ENCODE peak calls at places on chromosomes 1 and 21, in ten cellular contexts. G, W, H, V, E, P, L, N, F and D are unnamed samples.

GRCh38 chr1:18385239-18385790 is 95.4 kb upstream of the KLHDC7A start:
- DNase-seq in G (peak), E (no peak), F (no peak), W (no peak), H (no peak), N (no peak), V (peak), L (no peak), P (peak), D (no peak)

GRCh38 chr1:91624331-91624730 is 123.7 kb downstream of the CDC7 start:
- DNase-seq in P (no peak), N (no peak), V (no peak), W (no peak), F (no peak), L (no peak), H (no peak), G (no peak), E (no peak), D (no peak)

GRCh38 chr1:204307334-204307883 is 52.3 kb downstream of the PLEKHA6 start:
- DNase-seq in G (peak), E (no peak), H (no peak), P (peak), W (no peak), F (no peak), N (no peak), V (peak), L (peak), D (no peak)

GRCh38 chr1:78040484-78041089 is 5.2 kb upstream of the GIPC2 start:
- DNase-seq in P (no peak), W (no peak), E (no peak), G (no peak), N (no peak), L (no peak), V (no peak), H (no peak), F (no peak), D (no peak)

GRCh38 chr1:151221616-151222015 is 23.3 kb downstream of the PIP5K1A start:
- DNase-seq in F (no peak), G (no peak), N (no peak), V (no peak), W (no peak), L (no peak), P (no peak), E (no peak), H (no peak), D (no peak)

GRCh38 chr1:182453619-182454018 is 3.7 kb downstream of the RGSL1 start:
- DNase-seq in W (no peak), E (no peak), V (no peak), L (peak), P (no peak), F (no peak), N (no peak), G (no peak), H (no peak), D (no peak)

GRCh38 chr1:68057050-68057449 is 6.6 kb upstream of the DIRAS3 start:
- DNase-seq in F (no peak), E (no peak), N (no peak), P (no peak), G (no peak), V (no peak), L (no peak), H (no peak), W (no peak), D (no peak)

GRCh38 chr1:35640380-35641232 is 720 bp downstream of the PSMB2 start:
- DNase-seq in L (peak), F (no peak), G (no peak), V (no peak), H (no peak), E (no peak), W (no peak), P (no peak), N (no peak), D (no peak)

GRCh38 chr1:247332901-247333361 is 1.3 kb upstream of the ZNF496 start:
- DNase-seq in L (peak), F (no peak), W (no peak), H (no peak), P (peak), V (peak), G (peak), E (no peak), N (peak), D (peak)

GRCh38 chr1:156498447-156499193 is 2.0 kb downstream of the MEF2D start:
- DNase-seq in W (no peak), G (peak), P (no peak), V (no peak), E (peak), N (peak), F (no peak), H (no peak), L (peak), D (peak)

GRCh38 chr21:32257952-32258785 is 20.7 kb downstream of the MIS18A start:
- DNase-seq in P (peak), W (no peak), G (peak), H (no peak), V (peak), N (no peak), E (peak), F (peak), L (peak), D (peak)

GRCh38 chr1:90605070-90605469 is 112.0 kb downstream of the BARHL2 start:
- DNase-seq in E (no peak), G (no peak), P (no peak), L (no peak), N (no peak), V (no peak), H (no peak), W (no peak), F (no peak), D (no peak)

GRCh38 chr1:247243738-247244137 is 12.1 kb upstream of the VN1R5 start:
- DNase-seq in V (no peak), P (no peak), L (no peak), N (no peak), E (no peak), F (no peak), W (no peak), G (no peak), H (no peak), D (no peak)

GRCh38 chr1:210568631-210569030 is 239.9 kb downstream of the HHAT start:
- DNase-seq in V (no peak), F (no peak), P (no peak), L (no peak), W (no peak), E (no peak), N (no peak), G (no peak), H (no peak), D (no peak)

GRCh38 chr1:71592646-71593274 is 511.9 kb upstream of the ZRANB2 start:
- DNase-seq in V (no peak), F (no peak), L (no peak), H (no peak), W (no peak), N (no peak), G (no peak), P (no peak), E (no peak), D (no peak)

DNA sequence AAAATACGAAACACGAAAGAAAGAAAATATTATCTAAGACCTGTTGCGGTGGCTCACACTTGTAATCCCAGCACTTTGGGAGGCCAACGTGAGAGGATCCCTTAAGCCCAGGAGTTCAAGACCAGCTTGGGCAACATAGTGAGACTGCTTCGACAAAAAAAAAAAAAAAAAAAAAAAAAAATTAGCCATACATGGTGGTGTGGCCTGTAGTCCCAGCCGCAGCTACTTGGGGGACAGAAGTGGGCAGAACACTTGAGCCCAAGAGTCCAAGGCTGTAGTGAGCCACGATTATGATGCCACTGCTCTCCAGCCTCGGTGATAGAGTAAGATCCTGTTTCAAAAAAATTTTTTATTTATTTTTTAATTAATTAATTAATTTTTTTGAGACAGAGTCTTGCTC is 1.5 kb upstream of the RAB13 start:
- DNase-seq in V (no peak), G (no peak), W (no peak), E (no peak), F (no peak), N (peak), P (no peak), H (no peak), L (no peak), D (no peak)
- H3K4me3 ChIP-seq in V (no peak), G (no peak), W (no peak), E (peak), F (no peak), N (no peak), P (no peak), H (no peak), L (no peak), D (no peak)

GRCh38 chr1:39958801-39959200 is 3.9 kb downstream of the MFSD2A start:
- DNase-seq in N (no peak), L (no peak), F (no peak), E (no peak), H (no peak), V (no peak), W (no peak), G (no peak), P (no peak), D (no peak)

GRCh38 chr1:39962450-39962825 is 7.5 kb downstream of the MFSD2A start:
- DNase-seq in G (no peak), V (no peak), N (no peak), P (no peak), F (no peak), E (no peak), H (no peak), L (no peak), W (no peak), D (no peak)

GRCh38 chr1:39959651-39960333 is 4.8 kb downstream of the MFSD2A start:
- DNase-seq in N (no peak), V (no peak), W (no peak), E (no peak), P (no peak), G (no peak), F (no peak), L (no peak), H (no peak), D (no peak)

GRCh38 chr1:39957299-39958020 is 2.5 kb downstream of the MFSD2A start:
- DNase-seq in V (peak), H (no peak), L (peak), G (no peak), F (no peak), E (no peak), W (no peak), P (no peak), N (no peak), D (no peak)

DNA sequence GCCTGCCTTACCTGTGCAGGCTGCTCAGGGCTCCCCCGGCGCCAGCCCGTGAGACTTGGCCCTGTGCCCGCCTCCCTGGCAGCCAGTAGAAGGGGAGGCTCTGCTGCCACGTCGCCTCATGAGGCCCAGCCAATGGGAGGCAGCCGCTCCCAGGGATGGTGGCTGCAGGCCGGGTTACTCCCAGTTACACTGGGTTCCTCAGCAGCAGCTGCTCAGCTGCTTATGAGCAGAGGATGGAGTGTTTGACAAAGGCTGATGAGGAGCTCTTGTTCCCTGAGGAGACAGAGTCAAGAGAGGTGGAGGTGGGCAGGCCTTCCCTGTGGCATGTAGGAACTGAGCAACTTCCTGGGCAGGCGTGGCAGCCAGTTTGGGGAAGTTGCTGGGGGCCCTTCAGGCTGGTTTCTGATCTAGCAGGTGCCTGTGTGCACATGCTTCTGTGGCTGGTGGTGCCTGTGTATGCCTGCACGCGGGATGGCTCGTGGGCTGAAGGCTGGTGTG is 5.6 kb downstream of the MFSD2A start:
- DNase-seq in W (no peak), V (no peak), G (no peak), P (no peak), F (no peak), H (no peak), N (peak), L (no peak), E (peak), D (peak)
- H3K4me3 ChIP-seq in W (no peak), V (no peak), G (no peak), P (no peak), F (no peak), H (no peak), N (no peak), L (no peak), E (peak), D (no peak)

DNA sequence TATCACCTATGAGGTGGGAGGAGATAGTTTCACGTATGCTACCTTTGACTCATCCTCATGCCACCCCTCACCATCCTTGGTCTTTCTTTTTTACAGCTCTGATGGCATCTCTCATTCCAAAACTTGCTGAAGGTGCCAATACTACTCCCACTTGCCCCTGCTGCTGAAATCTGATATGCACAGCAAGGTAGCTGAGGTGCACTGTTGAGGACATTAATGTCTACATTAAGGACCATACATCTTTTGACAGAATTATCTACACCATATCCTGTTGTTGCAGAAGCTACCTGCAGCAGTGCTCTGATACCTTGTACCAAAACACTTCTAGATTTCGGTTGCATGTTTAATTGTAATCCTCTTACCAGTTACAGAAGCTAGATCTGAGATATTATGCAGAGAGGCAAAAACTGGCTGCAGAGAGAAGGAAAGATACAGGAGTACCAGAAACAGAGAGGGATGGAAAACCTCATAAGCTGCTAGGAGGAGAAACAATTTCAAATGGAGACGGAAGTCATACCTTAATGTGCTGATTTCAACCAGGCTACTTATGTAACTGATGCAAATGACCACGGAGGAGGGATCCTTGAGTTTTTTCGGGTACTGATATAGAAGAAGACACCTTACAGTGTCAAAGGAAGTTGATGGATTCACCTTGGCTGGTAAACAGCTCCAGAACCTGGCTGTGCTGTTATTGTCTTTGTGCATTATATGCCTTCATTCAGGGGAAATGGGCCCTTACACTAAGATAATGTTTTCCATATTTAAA is 19.3 kb upstream of the PTPRC start:
- DNase-seq in G (no peak), L (no peak), H (no peak), F (no peak), W (no peak), V (no peak), E (no peak), P (no peak), N (no peak), D (no peak)
- H3K4me3 ChIP-seq in G (no peak), L (no peak), H (peak), F (no peak), W (no peak), V (no peak), E (no peak), P (no peak), N (no peak), D (no peak)

GRCh38 chr1:5009376-5010065 is 355.1 kb downstream of the AJAP1 start:
- DNase-seq in W (peak), F (no peak), H (no peak), V (no peak), N (no peak), E (no peak), P (no peak), L (no peak), G (no peak), D (no peak)

GRCh38 chr1:5010236-5010635 is 355.8 kb downstream of the AJAP1 start:
- DNase-seq in P (no peak), F (no peak), H (no peak), G (no peak), E (no peak), L (no peak), W (peak), V (no peak), N (no peak), D (no peak)

GRCh38 chr1:5005171-5005570 is 350.8 kb downstream of the AJAP1 start:
- DNase-seq in W (peak), H (no peak), E (no peak), N (no peak), G (no peak), P (no peak), V (no peak), L (no peak), F (no peak), D (no peak)

GRCh38 chr1:5010656-5011055 is 356.2 kb downstream of the AJAP1 start:
- DNase-seq in V (no peak), E (no peak), H (no peak), W (peak), G (no peak), N (no peak), L (no peak), P (no peak), F (no peak), D (no peak)
- H3K4me3 ChIP-seq in V (no peak), E (no peak), H (no peak), W (no peak), G (no peak), N (no peak), L (no peak), P (no peak), F (no peak), D (no peak)

GRCh38 chr1:143661418-143662120 is 310.2 kb downstream of the FAM72C start:
- DNase-seq in N (no peak), E (no peak), F (no peak), H (no peak), V (no peak), L (no peak), P (no peak), W (no peak), G (no peak), D (no peak)
- H3K4me3 ChIP-seq in N (no peak), E (no peak), F (no peak), H (no peak), V (no peak), L (peak), P (no peak), W (peak), G (no peak), D (peak)